ENCODE peak calls at places on chromosomes 5 and 9, in six cellular contexts. N is fibroblast of lung, P is lower leg skin, M is psoas muscle, Y is endodermal cell, J is astrocyte of the cerebellum. B is an unnamed sample.

GRCh38 chr9:87950765-87951488 is 23.4 kb downstream of the CDK20 start:
- DNase-seq in J (no peak), P (no peak), Y (peak), N (peak), M (no peak), B (peak)

GRCh38 chr9:32455738-32456137 is 70.3 kb downstream of the RIGI start:
- DNase-seq in J (no peak), M (no peak), P (no peak), Y (no peak), N (no peak), B (peak)

GRCh38 chr5:50744761-50745160 is 78.3 kb downstream of the PARP8 start:
- DNase-seq in Y (no peak), M (no peak), J (peak), N (peak), P (no peak), B (peak)

GRCh38 chr9:116020146-116020545 is 133.4 kb upstream of the PAPPA start:
- DNase-seq in P (no peak), N (peak), Y (no peak), M (no peak), J (no peak), B (no peak)

GRCh38 chr9:98998441-98999151 is 54.9 kb downstream of the COL15A1 start:
- DNase-seq in J (no peak), P (peak), M (peak), Y (peak), N (peak), B (peak)

GRCh38 chr5:87829214-87829551 is 416.5 kb upstream of the CCNH start:
- DNase-seq in P (peak), J (peak), M (peak), N (no peak), Y (no peak), B (peak)

GRCh38 chr5:55903121-55903701 is 52.1 kb downstream of the IL31RA start:
- DNase-seq in P (peak), Y (no peak), N (peak), M (no peak), J (no peak), B (no peak)

GRCh38 chr5:177467436-177467835 is 6.0 kb downstream of the DBN1 start:
- DNase-seq in Y (no peak), P (no peak), M (no peak), N (no peak), J (no peak), B (no peak)

GRCh38 chr9:123867034-123867433 is 62.9 kb downstream of the DENND1A start:
- DNase-seq in P (no peak), M (no peak), N (no peak), J (no peak), Y (no peak), B (no peak)

GRCh38 chr9:71506821-71507220 is 261.5 kb downstream of the CEMIP2 start:
- DNase-seq in P (peak), J (no peak), M (peak), Y (no peak), N (peak), B (peak)

GRCh38 chr5:169788168-169788567 is 151.1 kb downstream of the DOCK2 start:
- DNase-seq in J (no peak), M (no peak), P (no peak), N (peak), Y (no peak), B (peak)

GRCh38 chr9:136782452-136782851 is 8.7 kb upstream of the TMEM141 start:
- DNase-seq in Y (no peak), P (no peak), M (no peak), J (no peak), N (no peak), B (no peak)

GRCh38 chr9:129737479-129738269 is 15.2 kb downstream of the PTGES start:
- DNase-seq in J (peak), P (peak), M (peak), N (peak), Y (peak), B (peak)

GRCh38 chr9:119884411-119884810 is 515.2 kb upstream of the BRINP1 start:
- DNase-seq in M (no peak), N (no peak), Y (no peak), P (no peak), J (peak), B (no peak)

GRCh38 chr5:101942321-101942882 is 353.7 kb downstream of the SLCO4C1 start:
- DNase-seq in Y (peak), M (no peak), J (peak), N (peak), P (no peak), B (peak)

GRCh38 chr5:57817001-57817453 is 334.4 kb upstream of the ACTBL2 start:
- DNase-seq in N (peak), M (no peak), J (no peak), P (no peak), Y (no peak), B (peak)

GRCh38 chr5:24633705-24634325 is 11.0 kb downstream of the CDH10 start:
- DNase-seq in P (no peak), Y (no peak), J (peak), M (no peak), N (peak), B (peak)

GRCh38 chr9:16445141-16445920 is 425.1 kb downstream of the BNC2 start:
- DNase-seq in Y (no peak), J (no peak), M (no peak), P (no peak), N (peak), B (peak)

GRCh38 chr9:17484906-17485305 is 94.0 kb upstream of the SH3GL2 start:
- DNase-seq in M (no peak), Y (no peak), N (no peak), J (no peak), P (no peak), B (no peak)

GRCh38 chr9:133056533-133056932 is 5.2 kb upstream of the CEL start:
- DNase-seq in N (no peak), P (no peak), J (no peak), M (no peak), Y (no peak), B (no peak)

GRCh38 chr9:90803860-90804593 is 2.4 kb downstream of the SYK start:
- DNase-seq in M (no peak), N (no peak), J (no peak), Y (no peak), P (no peak), B (no peak)

GRCh38 chr5:50415912-50416311 is 25.2 kb downstream of the EMB start:
- DNase-seq in N (no peak), Y (no peak), M (no peak), P (no peak), J (no peak), B (no peak)

GRCh38 chr5:132469380-132470372 is 20.9 kb downstream of the IRF1 start:
- DNase-seq in P (no peak), M (no peak), J (no peak), N (peak), Y (no peak), B (no peak)

GRCh38 chr5:177027665-177028064 is 5.2 kb downstream of the ZNF346 start:
- DNase-seq in Y (no peak), P (no peak), M (no peak), J (no peak), N (no peak), B (no peak)

GRCh38 chr5:66653380-66653779 is 57.2 kb downstream of the MAST4 start:
- DNase-seq in Y (no peak), N (peak), P (no peak), M (no peak), J (peak), B (peak)

GRCh38 chr5:113375492-113376060 is 59.2 kb downstream of the TSSK1B start:
- DNase-seq in J (no peak), P (peak), Y (no peak), M (no peak), N (no peak), B (peak)

GRCh38 chr5:113204525-113205161 is 228.0 kb downstream of the DCP2 start:
- DNase-seq in J (peak), P (peak), M (peak), Y (peak), N (peak), B (peak)

GRCh38 chr5:40834849-40835787 is at the start of gene RPL37:
- DNase-seq in P (peak), N (peak), J (peak), Y (peak), M (peak), B (peak)

GRCh38 chr5:9082996-9083395 is 462.9 kb downstream of the SEMA5A start:
- DNase-seq in Y (no peak), J (no peak), N (peak), P (no peak), M (no peak), B (no peak)

GRCh38 chr9:6931913-6932312 is 174.1 kb downstream of the KDM4C start:
- DNase-seq in P (no peak), J (peak), M (peak), Y (no peak), N (peak), B (peak)

GRCh38 chr5:157487358-157487757 is 27.3 kb downstream of the NIPAL4 start:
- DNase-seq in N (no peak), Y (no peak), J (no peak), P (no peak), M (no peak), B (no peak)

GRCh38 chr5:96661101-96661840 is 905 bp upstream of the CAST start:
- DNase-seq in M (peak), N (peak), J (no peak), P (peak), Y (peak), B (no peak)

GRCh38 chr9:96219615-96220257 is 82.2 kb downstream of the HSD17B3 start:
- DNase-seq in N (no peak), P (no peak), Y (peak), J (no peak), M (peak), B (peak)

GRCh38 chr5:60102961-60103683 is 209.6 kb upstream of the PDE4D start:
- DNase-seq in J (peak), P (no peak), N (no peak), Y (no peak), M (no peak), B (peak)

GRCh38 chr5:172505840-172506638 is 51.7 kb upstream of the SH3PXD2B start:
- DNase-seq in M (no peak), N (no peak), P (peak), J (no peak), Y (peak), B (no peak)

GRCh38 chr5:15487228-15487627 is 12.8 kb upstream of the FBXL7 start:
- DNase-seq in Y (no peak), J (no peak), M (no peak), P (no peak), N (no peak), B (no peak)

DNA sequence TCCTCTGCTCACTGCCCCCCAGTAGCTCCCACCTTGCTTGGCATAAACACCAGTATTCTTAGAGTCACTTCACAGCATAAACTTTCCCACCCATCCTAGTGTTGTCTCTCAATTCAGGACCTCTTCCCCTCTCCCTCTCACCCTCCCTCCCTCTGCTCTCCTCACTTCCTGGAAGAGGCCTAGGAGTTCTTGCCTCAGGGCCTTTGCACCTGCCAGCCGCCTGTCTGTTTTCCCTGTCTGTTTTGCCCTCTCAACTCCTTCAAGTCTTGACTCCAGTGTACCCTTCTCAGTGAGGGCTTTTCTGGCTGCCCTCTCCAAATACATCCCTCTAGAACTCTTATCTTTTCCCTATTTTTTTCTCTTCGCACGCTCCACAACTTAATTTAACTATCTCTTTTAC is 86.2 kb downstream of the ENTREP1 start:
- DNase-seq in J (no peak), Y (no peak), N (no peak), P (no peak), M (no peak), B (no peak)
- H3K4me3 ChIP-seq in J (no peak), Y (peak), N (no peak), P (no peak), M (no peak), B (no peak)

GRCh38 chr9:126144617-126145456 is 181.8 kb upstream of the MVB12B start:
- DNase-seq in M (no peak), P (peak), Y (no peak), N (no peak), J (no peak), B (no peak)

GRCh38 chr9:126147620-126148522 is 178.8 kb upstream of the MVB12B start:
- DNase-seq in M (no peak), Y (peak), J (no peak), N (no peak), P (peak), B (no peak)

GRCh38 chr9:126147186-126147585 is 179.4 kb upstream of the MVB12B start:
- DNase-seq in Y (peak), P (peak), N (no peak), M (no peak), J (no peak), B (no peak)

GRCh38 chr9:126145887-126146253 is 180.8 kb upstream of the MVB12B start:
- DNase-seq in M (no peak), N (no peak), P (no peak), J (no peak), Y (no peak), B (no peak)

DNA sequence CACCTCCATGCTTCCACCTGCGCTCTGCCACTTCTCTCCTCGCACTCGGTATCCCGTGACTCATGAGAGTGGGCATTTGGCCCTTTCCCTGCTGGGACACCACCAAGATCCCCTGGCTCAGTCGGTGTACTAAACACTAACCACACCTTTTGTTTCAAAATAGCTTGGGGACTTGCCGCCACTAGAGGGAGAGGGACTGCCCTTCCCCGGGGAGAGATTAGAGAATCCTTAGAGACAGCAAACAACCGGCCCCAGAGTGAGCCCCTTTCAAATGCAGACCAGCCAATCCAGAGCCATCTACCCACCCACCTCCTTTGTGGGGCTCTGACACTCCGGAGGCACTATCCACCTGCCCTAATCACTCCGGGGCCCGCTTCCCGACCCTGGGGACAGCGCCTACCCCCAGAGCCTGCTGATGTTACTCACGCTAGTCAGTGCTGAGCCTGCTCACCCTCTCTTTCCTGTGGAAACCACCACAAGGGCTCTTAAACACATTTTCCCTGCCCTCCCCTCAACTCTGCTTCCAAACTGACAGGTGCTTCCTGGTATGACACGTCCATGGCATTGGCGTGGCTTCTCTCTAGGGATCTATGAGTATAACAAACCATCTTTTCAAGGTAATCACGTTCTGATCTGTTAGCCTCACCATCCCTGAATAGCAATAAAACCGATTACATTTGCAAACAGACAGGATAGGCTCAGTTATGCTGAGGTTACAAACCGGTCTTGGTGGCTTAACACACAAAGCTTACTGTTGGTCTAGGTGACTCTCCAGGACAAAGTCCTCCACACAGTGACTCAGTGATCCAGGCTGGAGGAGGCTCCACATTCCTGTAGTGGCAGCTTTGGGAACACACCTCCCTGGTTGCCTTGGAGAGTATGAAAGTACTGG is 180.1 kb upstream of the MVB12B start:
- DNase-seq in Y (peak), J (no peak), M (no peak), P (peak), N (no peak), B (no peak)
- TF ChIP-seq CTCF in Y (peak), J (peak), M (no peak), P (no peak), N (peak), B (peak)

GRCh38 chr9:68781866-68782265 is 76.8 kb downstream of the PIP5K1B start:
- DNase-seq in Y (no peak), M (no peak), N (no peak), P (no peak), J (no peak), B (no peak)

GRCh38 chr9:68779558-68780376 is 74.7 kb downstream of the PIP5K1B start:
- DNase-seq in J (peak), P (peak), N (peak), M (peak), Y (peak), B (peak)

GRCh38 chr9:68780735-68781134 is 75.7 kb downstream of the PIP5K1B start:
- DNase-seq in N (peak), J (no peak), P (no peak), M (no peak), Y (no peak), B (no peak)

GRCh38 chr9:68780377-68780707 is 75.3 kb downstream of the PIP5K1B start:
- DNase-seq in P (no peak), M (no peak), Y (no peak), J (peak), N (no peak), B (peak)

DNA sequence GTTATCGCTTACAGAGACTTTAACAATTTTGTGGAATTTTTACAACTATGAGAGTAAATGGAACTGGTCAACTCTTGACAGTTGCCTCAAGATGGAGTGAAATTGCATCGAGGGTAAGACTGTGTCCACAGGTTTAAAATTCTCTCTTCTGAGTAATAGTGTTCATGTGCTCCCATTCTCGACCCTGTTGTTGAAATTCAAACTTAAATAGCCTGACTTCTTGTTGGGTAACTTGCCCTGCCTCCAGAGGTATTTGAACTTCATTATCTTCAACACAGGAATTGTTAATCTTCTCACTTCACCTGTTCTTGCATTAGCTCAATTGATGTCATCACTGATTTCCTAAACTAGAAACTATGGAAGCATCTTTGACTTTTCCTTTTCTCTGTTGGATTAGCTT is 77.5 kb downstream of the PIP5K1B start:
- DNase-seq in J (no peak), P (no peak), M (no peak), Y (no peak), N (no peak), B (no peak)
- H3K4me3 ChIP-seq in J (no peak), P (no peak), M (peak), Y (peak), N (no peak), B (no peak)

DNA sequence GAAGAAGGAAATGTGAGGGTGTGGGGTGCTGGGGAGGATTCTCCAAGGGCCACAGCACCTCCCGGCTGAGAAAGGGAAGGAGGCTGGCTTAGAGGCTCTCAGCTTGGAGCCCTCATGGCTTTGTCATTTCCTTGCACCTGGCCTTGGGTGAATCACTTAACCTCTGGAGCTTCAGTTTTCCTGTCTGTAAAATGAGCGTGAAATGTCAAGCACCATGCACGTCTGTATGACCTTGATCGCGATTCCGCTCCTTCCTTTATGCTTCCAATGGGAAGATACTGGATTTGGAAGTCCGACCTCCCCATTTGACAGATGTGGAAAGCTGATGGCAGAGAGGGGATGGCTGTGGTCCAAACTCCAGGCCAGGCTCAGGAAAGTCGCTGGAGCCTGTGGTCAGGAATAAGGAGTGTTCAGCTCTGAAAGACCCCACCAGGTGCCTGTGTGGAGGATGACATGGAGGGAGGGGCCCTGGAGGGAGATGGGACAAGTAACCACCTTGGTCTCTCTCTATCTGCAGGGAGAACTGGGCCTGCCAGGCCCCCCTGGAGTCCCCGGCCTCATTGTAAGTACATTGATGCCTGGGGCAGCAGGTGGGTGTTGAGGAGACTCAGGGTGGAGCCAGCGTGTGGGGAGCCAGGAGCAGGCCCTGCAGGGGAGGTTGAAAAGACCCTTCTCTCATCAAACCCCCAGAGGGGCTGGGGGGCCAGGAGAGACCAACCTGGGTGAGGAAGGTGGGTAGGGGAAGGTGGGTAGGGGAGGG is 66.5 kb downstream of the COL27A1 start:
- DNase-seq in M (no peak), N (no peak), P (no peak), J (no peak), Y (no peak), B (no peak)
- TF ChIP-seq CTCF in M (no peak), N (no peak), P (no peak), J (no peak), Y (no peak), B (no peak)

B was measured in foreskin fibroblast.